ENCODE peak calls at places on chromosomes 11 and 22, in eight cellular contexts. Z is transverse colon; C is activated CD8-positive, alpha-beta T cell treated with anti-CD3 and anti-CD28 coated beads for 36 hours; T is AG09309; O is vagina; P is mammary epithelial cell; J is spleen; X is AG10803. N is an unnamed sample.

GRCh38 chr11:118136826-118137225 is 15.8 kb downstream of the SCN4B start:
- DNase-seq in J (no peak), P (no peak), O (no peak), T (no peak), C (no peak), X (no peak), Z (no peak), N (no peak)

GRCh38 chr22:37703906-37704305 is 7.1 kb downstream of the TRIOBP start:
- DNase-seq in C (no peak), J (no peak), X (no peak), Z (no peak), O (no peak), P (no peak), T (no peak), N (no peak)

GRCh38 chr22:24432059-24432853 is 4.9 kb downstream of the ADORA2A start:
- DNase-seq in O (no peak), C (peak), X (peak), J (peak), Z (peak), T (no peak), P (peak), N (no peak)

GRCh38 chr22:25206998-25207397 is 7.3 kb downstream of the CRYBB3 start:
- DNase-seq in P (no peak), O (no peak), C (no peak), T (no peak), J (no peak), X (no peak), Z (no peak), N (no peak)

GRCh38 chr11:13358871-13359270 is 81.3 kb downstream of the BMAL1 start:
- DNase-seq in C (no peak), T (no peak), Z (no peak), J (no peak), P (no peak), O (no peak), X (peak), N (no peak)

GRCh38 chr22:41535244-41535643 is 9.0 kb downstream of the POLR3H start:
- DNase-seq in O (no peak), X (no peak), J (no peak), Z (no peak), P (no peak), T (no peak), C (no peak), N (no peak)

GRCh38 chr11:66346476-66347424 is 679 bp downstream of the B4GAT1 start:
- DNase-seq in P (peak), Z (no peak), C (no peak), J (peak), X (no peak), T (no peak), O (no peak), N (no peak)

GRCh38 chr22:20439928-20440575 is 2.4 kb upstream of the SCARF2 start:
- DNase-seq in O (no peak), Z (no peak), P (no peak), T (no peak), X (no peak), C (no peak), J (peak), N (peak)

GRCh38 chr11:123357990-123358827 is 71.9 kb upstream of the GRAMD1B start:
- DNase-seq in J (peak), X (peak), P (peak), T (peak), O (no peak), C (peak), Z (peak), N (peak)
- TF ChIP-seq CTCF in J (no peak), X (peak), P (no peak), T (peak), O (no peak), C (peak), Z (no peak), N (no peak)

GRCh38 chr11:119483341-119483880 is 60.4 kb upstream of the THY1 start:
- DNase-seq in O (no peak), J (peak), Z (no peak), T (no peak), X (no peak), P (no peak), C (no peak), N (no peak)

GRCh38 chr11:119486016-119486415 is 63.0 kb upstream of the THY1 start:
- DNase-seq in O (no peak), C (no peak), T (no peak), Z (no peak), P (no peak), J (no peak), X (no peak), N (no peak)

GRCh38 chr11:119486691-119487259 is 63.8 kb upstream of the THY1 start:
- DNase-seq in P (no peak), J (no peak), O (no peak), T (no peak), Z (no peak), X (no peak), C (no peak), N (no peak)

GRCh38 chr11:119483881-119484371 is 61.0 kb upstream of the THY1 start:
- DNase-seq in J (no peak), O (no peak), X (no peak), Z (no peak), T (no peak), P (no peak), C (no peak), N (no peak)

DNA sequence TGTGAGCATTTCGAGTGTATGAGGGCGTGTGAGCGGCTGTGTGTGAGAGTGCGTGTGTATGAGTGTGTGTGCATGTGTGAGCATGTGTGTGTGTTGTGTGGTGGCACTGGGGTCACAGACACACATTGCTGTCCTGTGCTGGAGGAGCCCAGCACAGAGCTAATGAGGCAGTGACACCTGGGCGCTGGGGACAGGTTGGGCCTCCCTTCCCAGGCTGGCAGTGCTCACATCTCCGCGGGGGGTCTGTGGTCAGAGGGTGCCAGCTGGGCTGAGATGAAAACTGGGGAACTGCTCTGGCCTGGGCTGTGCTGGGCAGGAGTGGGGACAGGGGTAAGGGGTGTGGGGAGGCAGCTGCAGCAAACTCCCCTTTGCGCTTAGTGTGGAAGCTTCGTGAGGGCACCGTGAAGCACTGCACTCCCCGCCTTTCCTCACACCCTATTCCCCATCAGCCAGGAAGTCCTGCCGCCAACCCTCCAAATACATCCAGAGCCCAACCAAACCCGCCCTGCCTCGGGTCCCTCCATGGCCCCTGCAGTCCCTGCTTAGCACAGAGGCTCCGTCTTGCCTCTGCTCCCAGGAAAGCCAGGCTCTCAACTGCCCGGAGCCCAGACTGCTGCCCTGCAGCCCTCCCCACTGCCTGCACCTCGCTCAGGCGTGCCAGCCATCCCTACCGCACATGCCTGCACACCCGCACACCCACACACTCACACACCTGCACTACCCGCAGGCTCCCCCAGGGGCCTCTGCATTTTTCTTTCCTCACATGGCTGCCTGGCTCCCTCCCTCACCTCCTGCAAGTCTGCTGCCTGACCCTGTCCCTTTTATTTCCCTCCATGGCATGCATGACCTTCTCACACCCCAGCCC is 62.0 kb upstream of the THY1 start:
- DNase-seq in Z (no peak), X (no peak), O (no peak), C (peak), T (no peak), J (peak), P (no peak), N (no peak)
- TF ChIP-seq CTCF in Z (no peak), X (no peak), O (no peak), C (no peak), T (no peak), J (no peak), P (peak), N (no peak)

DNA sequence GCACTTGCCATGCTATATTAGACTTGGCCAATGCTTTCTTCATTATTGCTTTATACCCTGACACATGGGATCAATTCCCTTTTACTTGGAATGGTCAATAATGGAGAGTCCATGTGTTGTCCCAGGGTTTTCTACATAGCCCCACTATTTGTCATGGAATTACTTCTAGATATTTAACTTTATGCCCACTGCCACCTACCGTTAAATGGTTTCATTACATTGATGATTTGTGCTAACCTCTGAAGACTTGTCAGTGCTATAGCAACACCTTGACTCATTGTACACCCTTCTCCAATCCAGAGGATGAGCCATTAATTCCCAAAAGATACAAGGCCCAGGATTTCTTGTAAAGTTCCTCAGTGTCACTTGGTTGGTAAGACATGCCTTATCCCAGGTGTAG is 31.4 kb upstream of the SLC22A25 start:
- DNase-seq in C (no peak), J (no peak), P (no peak), T (no peak), Z (no peak), O (no peak), X (no peak), N (no peak)
- TF ChIP-seq CTCF in C (no peak), J (no peak), P (no peak), T (no peak), Z (no peak), O (no peak), X (no peak), N (no peak)

DNA sequence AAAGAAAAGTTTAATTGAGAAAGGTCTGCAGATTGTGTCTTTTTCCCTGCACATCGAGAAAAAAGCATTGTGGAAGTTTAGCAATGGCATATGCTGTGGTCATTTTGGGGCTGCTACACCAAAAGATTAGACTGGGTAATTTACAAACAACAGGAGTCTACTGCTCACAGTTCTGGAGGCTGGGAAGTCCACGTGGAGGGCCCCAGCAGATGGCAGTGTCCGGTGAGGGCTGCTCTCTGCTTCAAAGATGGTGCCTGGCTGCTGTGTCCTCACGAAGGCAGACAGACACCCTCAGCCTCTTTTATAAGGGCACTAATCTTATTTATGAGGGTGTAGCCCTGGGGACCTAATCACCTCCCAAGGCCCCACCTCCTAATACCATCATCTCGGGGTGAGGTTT is 21.1 kb downstream of the PHF21B start:
- DNase-seq in O (no peak), C (peak), P (no peak), J (no peak), X (no peak), Z (no peak), T (no peak), N (no peak)
- TF ChIP-seq CTCF in O (no peak), C (no peak), P (peak), J (no peak), X (peak), Z (no peak), T (peak), N (peak)

GRCh38 chr11:122091850-122092249 is 24.2 kb downstream of the BLID start:
- DNase-seq in O (no peak), C (no peak), J (no peak), X (peak), T (no peak), Z (no peak), P (no peak), N (no peak)
- TF ChIP-seq CTCF in O (no peak), C (no peak), J (no peak), X (no peak), T (no peak), Z (no peak), P (no peak), N (no peak)

GRCh38 chr11:1048375-1049070 is 12.0 kb upstream of the MUC6 start:
- DNase-seq in T (no peak), O (no peak), J (no peak), P (no peak), X (no peak), C (no peak), Z (no peak), N (no peak)
- TF ChIP-seq CTCF in T (no peak), O (no peak), J (no peak), P (no peak), X (no peak), C (no peak), Z (no peak), N (no peak)

GRCh38 chr11:64918056-64918455 is 1.0 kb upstream of the ATG2A start:
- DNase-seq in O (no peak), C (peak), T (peak), J (no peak), X (peak), Z (no peak), P (no peak), N (no peak)

GRCh38 chr11:64917663-64917995 is 620 bp upstream of the ATG2A start:
- DNase-seq in X (no peak), T (no peak), Z (no peak), J (no peak), O (no peak), C (no peak), P (no peak), N (no peak)

GRCh38 chr11:64920124-64920523 is 3.1 kb upstream of the ATG2A start:
- DNase-seq in X (no peak), Z (no peak), P (no peak), J (no peak), T (no peak), C (no peak), O (no peak), N (no peak)

GRCh38 chr11:64921384-64921783 is 3.1 kb upstream of the PPP2R5B start:
- DNase-seq in O (no peak), C (no peak), Z (no peak), X (no peak), J (peak), T (no peak), P (no peak), N (no peak)

DNA sequence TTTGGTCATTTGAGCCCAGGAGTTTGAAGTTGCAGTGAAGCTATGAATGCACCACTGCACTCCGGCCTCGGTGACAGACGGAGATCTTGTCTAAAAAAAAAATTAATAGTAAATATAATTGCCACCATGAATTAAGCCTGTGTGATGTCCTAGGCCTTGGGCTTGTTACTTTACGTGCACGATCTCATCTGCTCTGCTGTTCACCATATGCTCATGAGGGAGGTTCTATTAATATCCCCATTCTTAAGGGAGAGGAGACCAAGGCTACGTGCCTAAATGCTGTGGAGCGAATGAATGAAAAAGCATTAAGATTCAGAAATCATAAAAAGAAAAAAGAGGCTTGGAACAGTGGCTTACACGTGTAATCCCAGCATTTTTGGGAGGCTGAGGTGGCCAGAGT is 2.6 kb upstream of the ATG2A start:
- DNase-seq in Z (no peak), T (no peak), C (no peak), X (no peak), J (no peak), O (no peak), P (no peak), N (no peak)
- TF ChIP-seq CTCF in Z (no peak), T (no peak), C (no peak), X (no peak), J (no peak), O (no peak), P (no peak), N (no peak)

GRCh38 chr11:17987826-17988225 is 25.0 kb downstream of the SERGEF start:
- DNase-seq in P (no peak), T (no peak), X (no peak), J (no peak), Z (no peak), O (no peak), C (no peak), N (no peak)

GRCh38 chr11:17986007-17986710 is 26.7 kb downstream of the SERGEF start:
- DNase-seq in O (no peak), J (no peak), P (peak), X (peak), T (peak), Z (no peak), C (no peak), N (no peak)

GRCh38 chr11:17988465-17988864 is 24.4 kb downstream of the SERGEF start:
- DNase-seq in Z (no peak), X (no peak), T (no peak), O (no peak), P (no peak), C (no peak), J (no peak), N (no peak)

GRCh38 chr11:17985517-17985916 is 27.3 kb downstream of the SERGEF start:
- DNase-seq in P (peak), Z (no peak), J (no peak), O (no peak), X (no peak), T (no peak), C (no peak), N (no peak)

DNA sequence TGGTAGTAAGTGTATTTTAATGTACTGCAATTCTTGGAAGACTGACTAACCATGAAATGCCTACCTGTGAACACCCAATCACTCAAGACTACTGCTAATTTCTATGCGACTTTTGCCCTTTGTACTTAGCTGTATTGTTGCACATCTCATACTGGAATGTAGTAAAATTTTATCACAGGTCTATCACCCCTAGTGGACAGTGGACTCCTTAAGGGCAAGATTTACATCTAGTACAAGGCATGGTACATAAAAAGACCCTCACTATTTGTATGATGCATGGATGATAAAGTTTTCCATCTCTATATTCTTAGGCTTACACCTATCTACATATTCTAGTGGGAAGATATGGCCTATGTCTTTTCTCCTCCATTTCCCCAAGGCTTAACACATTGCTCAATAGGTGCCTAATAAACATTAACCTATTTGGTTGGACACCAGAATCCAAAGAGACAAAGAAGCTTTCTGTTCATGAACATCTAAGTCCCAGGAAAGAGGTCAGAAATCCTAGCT is 26.1 kb downstream of the SERGEF start:
- DNase-seq in J (no peak), P (no peak), C (no peak), Z (no peak), X (no peak), O (no peak), T (no peak), N (no peak)
- TF ChIP-seq CTCF in J (no peak), P (peak), C (no peak), Z (no peak), X (peak), O (no peak), T (peak), N (no peak)